ENCODE peak calls at places on chromosome 14, in seven cellular contexts. One of them, this sample, is unnamed.

GRCh38 chr14:71304588-71305133 is 397.4 kb downstream of the PCNX1 start:
- DNase-seq in left ventricle myocardium superior: no peak
- DNase-seq in prostate gland: no peak
- DNase-seq in activated naive CD8-positive, alpha-beta T cell treated with anti-CD3 and anti-CD28 coated beads, Interleukin-2, amount 50 U/mL, for 24 hours: no peak
- DNase-seq in mucosa of descending colon: no peak
- DNase-seq in GM12865: no peak
- DNase-seq in SW 1271: no peak
- DNase-seq in this sample: no peak

GRCh38 chr14:61065671-61066070 is 84.6 kb downstream of the SLC38A6 start:
- DNase-seq in left ventricle myocardium superior: no peak
- DNase-seq in prostate gland: no peak
- DNase-seq in activated naive CD8-positive, alpha-beta T cell treated with anti-CD3 and anti-CD28 coated beads, Interleukin-2, amount 50 U/mL, for 24 hours: no peak
- DNase-seq in mucosa of descending colon: no peak
- DNase-seq in GM12865: no peak
- DNase-seq in SW 1271: no peak
- DNase-seq in this sample: no peak

GRCh38 chr14:93105362-93105761 is 10.4 kb downstream of the ITPK1 start:
- DNase-seq in left ventricle myocardium superior: peak
- DNase-seq in prostate gland: no peak
- DNase-seq in activated naive CD8-positive, alpha-beta T cell treated with anti-CD3 and anti-CD28 coated beads, Interleukin-2, amount 50 U/mL, for 24 hours: no peak
- DNase-seq in mucosa of descending colon: peak
- DNase-seq in GM12865: peak
- DNase-seq in SW 1271: no peak
- DNase-seq in this sample: peak

GRCh38 chr14:81323621-81324400 is 76.3 kb downstream of the STON2 start:
- DNase-seq in left ventricle myocardium superior: no peak
- DNase-seq in prostate gland: peak
- DNase-seq in activated naive CD8-positive, alpha-beta T cell treated with anti-CD3 and anti-CD28 coated beads, Interleukin-2, amount 50 U/mL, for 24 hours: no peak
- DNase-seq in mucosa of descending colon: peak
- DNase-seq in GM12865: no peak
- DNase-seq in SW 1271: no peak
- DNase-seq in this sample: no peak

GRCh38 chr14:82806016-82806415 is 1272.4 kb upstream of the SEL1L start:
- DNase-seq in left ventricle myocardium superior: no peak
- DNase-seq in prostate gland: no peak
- DNase-seq in activated naive CD8-positive, alpha-beta T cell treated with anti-CD3 and anti-CD28 coated beads, Interleukin-2, amount 50 U/mL, for 24 hours: no peak
- DNase-seq in mucosa of descending colon: no peak
- DNase-seq in GM12865: no peak
- DNase-seq in SW 1271: no peak
- DNase-seq in this sample: no peak

GRCh38 chr14:105452963-105453362 is 21.7 kb upstream of the CRIP2 start:
- DNase-seq in left ventricle myocardium superior: peak
- DNase-seq in prostate gland: no peak
- DNase-seq in activated naive CD8-positive, alpha-beta T cell treated with anti-CD3 and anti-CD28 coated beads, Interleukin-2, amount 50 U/mL, for 24 hours: no peak
- DNase-seq in mucosa of descending colon: no peak
- DNase-seq in GM12865: no peak
- DNase-seq in SW 1271: no peak
- DNase-seq in this sample: no peak

GRCh38 chr14:74008843-74009499 is 10.1 kb downstream of the ENTPD5 start:
- DNase-seq in left ventricle myocardium superior: no peak
- DNase-seq in prostate gland: no peak
- DNase-seq in activated naive CD8-positive, alpha-beta T cell treated with anti-CD3 and anti-CD28 coated beads, Interleukin-2, amount 50 U/mL, for 24 hours: no peak
- DNase-seq in mucosa of descending colon: no peak
- DNase-seq in GM12865: no peak
- DNase-seq in SW 1271: no peak
- DNase-seq in this sample: no peak

GRCh38 chr14:105204206-105204930 is 23.3 kb upstream of the NUDT14 start:
- DNase-seq in left ventricle myocardium superior: peak
- DNase-seq in prostate gland: no peak
- DNase-seq in activated naive CD8-positive, alpha-beta T cell treated with anti-CD3 and anti-CD28 coated beads, Interleukin-2, amount 50 U/mL, for 24 hours: no peak
- DNase-seq in mucosa of descending colon: peak
- DNase-seq in GM12865: no peak
- DNase-seq in SW 1271: no peak
- DNase-seq in this sample: peak

GRCh38 chr14:96001866-96002510 is 37.2 kb upstream of the C14orf132 start:
- DNase-seq in left ventricle myocardium superior: no peak
- DNase-seq in prostate gland: no peak
- DNase-seq in activated naive CD8-positive, alpha-beta T cell treated with anti-CD3 and anti-CD28 coated beads, Interleukin-2, amount 50 U/mL, for 24 hours: no peak
- DNase-seq in mucosa of descending colon: no peak
- DNase-seq in GM12865: no peak
- DNase-seq in SW 1271: no peak
- DNase-seq in this sample: no peak

GRCh38 chr14:44316647-44317432 is 190.2 kb downstream of the FSCB start:
- DNase-seq in left ventricle myocardium superior: no peak
- DNase-seq in prostate gland: no peak
- DNase-seq in activated naive CD8-positive, alpha-beta T cell treated with anti-CD3 and anti-CD28 coated beads, Interleukin-2, amount 50 U/mL, for 24 hours: no peak
- DNase-seq in mucosa of descending colon: peak
- DNase-seq in GM12865: peak
- DNase-seq in SW 1271: peak
- DNase-seq in this sample: no peak

GRCh38 chr14:35949933-35950332 is 123.8 kb downstream of the BRMS1L start:
- DNase-seq in left ventricle myocardium superior: no peak
- DNase-seq in prostate gland: no peak
- DNase-seq in activated naive CD8-positive, alpha-beta T cell treated with anti-CD3 and anti-CD28 coated beads, Interleukin-2, amount 50 U/mL, for 24 hours: no peak
- DNase-seq in mucosa of descending colon: no peak
- DNase-seq in GM12865: no peak
- DNase-seq in SW 1271: no peak
- DNase-seq in this sample: no peak